ENCODE peak calls at places on chromosomes 13 and 19, in four cellular contexts. B is cardiac muscle cell, F is PC-9, K is heart right ventricle. C is an unnamed sample.

GRCh38 chr19:23328211-23328610 is 67.1 kb downstream of the ZNF91 start:
- DNase-seq in K (no peak), B (no peak), F (no peak), C (no peak)

GRCh38 chr19:48728882-48729645 is 9.5 kb upstream of the MAMSTR start:
- DNase-seq in F (no peak), K (no peak), B (no peak), C (no peak)

GRCh38 chr13:101841687-101842086 is 389.2 kb downstream of the ITGBL1 start:
- DNase-seq in B (no peak), K (no peak), F (no peak), C (no peak)

GRCh38 chr19:6740589-6741348 is 1.3 kb downstream of the TRIP10 start:
- DNase-seq in K (peak; percentile 73), F (peak; percentile 71), B (peak; percentile 58), C (no peak)

GRCh38 chr19:40687525-40688016 is 2.9 kb downstream of the NUMBL start:
- DNase-seq in K (peak; percentile 81), F (no peak), B (no peak), C (no peak)

GRCh38 chr19:40736661-40737060 is 13.6 kb downstream of the ACTMAP start:
- DNase-seq in B (no peak), F (no peak), K (no peak), C (no peak)

GRCh38 chr13:76886005-76886291 is 257 bp downstream of the KCTD12 start:
- DNase-seq in K (no peak), F (no peak), B (no peak), C (no peak)

GRCh38 chr19:56085571-56086275 is 35.4 kb downstream of the ZNF787 start:
- DNase-seq in F (no peak), K (no peak), B (no peak), C (no peak)

GRCh38 chr13:48600374-48601364 is 53.1 kb upstream of the CYSLTR2 start:
- DNase-seq in K (no peak), B (no peak), F (no peak), C (no peak)

GRCh38 chr13:46172531-46172991 is 9.4 kb downstream of the LCP1 start:
- DNase-seq in B (no peak), F (no peak), K (no peak), C (no peak)

GRCh38 chr13:57437587-57437986 is 194.0 kb upstream of the PCDH17 start:
- DNase-seq in B (no peak), F (no peak), K (no peak), C (no peak)

GRCh38 chr19:16247353-16248182 is 49.9 kb downstream of the AP1M1 start:
- DNase-seq in K (peak; percentile 93), F (peak; percentile 48), B (peak; percentile 92), C (peak; percentile 73)

GRCh38 chr19:21668072-21668471 is 99.3 kb downstream of the ZNF100 start:
- DNase-seq in F (no peak), B (no peak), K (no peak), C (no peak)

GRCh38 chr13:102699419-102699961 is 4.6 kb upstream of the METTL21C start:
- DNase-seq in B (no peak), F (no peak), K (no peak), C (no peak)

GRCh38 chr13:86810385-86810784 is 860.8 kb upstream of the SLITRK5 start:
- DNase-seq in K (no peak), B (no peak), F (no peak), C (no peak)

GRCh38 chr19:56301152-56301551 is 13.5 kb downstream of the ZSCAN5A start:
- DNase-seq in B (no peak), K (no peak), F (no peak), C (no peak)

GRCh38 chr19:57314146-57314545 is 6.1 kb upstream of the ZNF543 start:
- DNase-seq in K (no peak), F (no peak), B (no peak), C (no peak)

GRCh38 chr19:48560095-48560530 is 8.1 kb downstream of the SULT2B1 start:
- DNase-seq in K (no peak), B (no peak), F (no peak), C (no peak)

GRCh38 chr13:111165611-111166010 is 50.5 kb downstream of the ARHGEF7 start:
- DNase-seq in B (no peak), K (no peak), F (peak; percentile 19), C (no peak)

GRCh38 chr13:51681037-51681678 is 96.9 kb downstream of the WDFY2 start:
- DNase-seq in B (no peak), F (peak; percentile 80), K (no peak), C (no peak)

GRCh38 chr19:48445606-48446481 is at the start of gene GRWD1:
- DNase-seq in B (peak; percentile 97), K (peak; percentile 80), F (peak; percentile 95), C (peak; percentile 84)

GRCh38 chr19:31175564-31176348 is 173.5 kb downstream of the TSHZ3 start:
- DNase-seq in B (no peak), K (no peak), F (no peak), C (no peak)

GRCh38 chr19:38285567-38285966 is 18.5 kb upstream of the C19orf33 start:
- DNase-seq in B (no peak), F (no peak), K (no peak), C (no peak)

GRCh38 chr19:56350416-56351045 is 35.9 kb upstream of the ZSCAN5A start:
- DNase-seq in B (peak; percentile 56), K (no peak), F (no peak), C (no peak)

GRCh38 chr19:10642473-10642872 is 11.7 kb upstream of the ILF3 start:
- DNase-seq in B (no peak), F (no peak), K (no peak), C (peak; percentile 45)

GRCh38 chr13:84655677-84656076 is 773.4 kb upstream of the SLITRK1 start:
- DNase-seq in F (no peak), B (no peak), K (no peak), C (no peak)

GRCh38 chr13:34143637-34144036 is 325.7 kb downstream of the RFC3 start:
- DNase-seq in F (no peak), K (no peak), B (no peak), C (no peak)

GRCh38 chr13:81293594-81294164 is 952.8 kb upstream of the SPRY2 start:
- DNase-seq in B (no peak), F (no peak), K (no peak), C (no peak)

GRCh38 chr19:51407631-51408131 is 9.8 kb downstream of the SIGLEC10 start:
- DNase-seq in F (no peak), K (no peak), B (peak; percentile 45), C (peak; percentile 5)

GRCh38 chr19:33226550-33227241 is 1.0 kb upstream of the SLC7A10 start:
- DNase-seq in K (peak; percentile 16), B (no peak), F (no peak), C (no peak)

GRCh38 chr13:110627761-110628476 is 12.6 kb downstream of the NAXD start:
- DNase-seq in F (no peak), K (no peak), B (no peak), C (no peak)

GRCh38 chr13:101579291-101579802 is 126.9 kb downstream of the ITGBL1 start:
- DNase-seq in K (no peak), F (no peak), B (peak; percentile 18), C (no peak)

DNA sequence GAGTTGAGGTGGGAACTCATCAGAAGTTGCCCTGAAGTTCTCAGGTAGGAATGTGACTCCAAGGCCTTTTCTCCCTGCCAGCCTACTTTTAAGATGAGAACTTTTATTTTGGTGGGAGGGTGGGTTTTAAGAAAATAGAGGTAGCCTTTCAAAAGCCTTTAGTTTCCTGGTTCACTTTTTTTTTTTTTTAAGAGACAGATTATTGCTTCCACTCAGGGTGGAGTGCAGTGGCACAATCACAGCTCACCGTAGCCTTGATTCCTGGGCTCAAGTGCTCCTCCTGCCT is 3.0 kb downstream of the C19orf67 start:
- DNase-seq in B (no peak), K (no peak), F (no peak), C (no peak)
- H3K27ac ChIP-seq in B (no peak overlapping the region), K (peak overlapping the region; percentile 96), F (peak overlapping the region; percentile 71), C (no peak overlapping the region)

DNA sequence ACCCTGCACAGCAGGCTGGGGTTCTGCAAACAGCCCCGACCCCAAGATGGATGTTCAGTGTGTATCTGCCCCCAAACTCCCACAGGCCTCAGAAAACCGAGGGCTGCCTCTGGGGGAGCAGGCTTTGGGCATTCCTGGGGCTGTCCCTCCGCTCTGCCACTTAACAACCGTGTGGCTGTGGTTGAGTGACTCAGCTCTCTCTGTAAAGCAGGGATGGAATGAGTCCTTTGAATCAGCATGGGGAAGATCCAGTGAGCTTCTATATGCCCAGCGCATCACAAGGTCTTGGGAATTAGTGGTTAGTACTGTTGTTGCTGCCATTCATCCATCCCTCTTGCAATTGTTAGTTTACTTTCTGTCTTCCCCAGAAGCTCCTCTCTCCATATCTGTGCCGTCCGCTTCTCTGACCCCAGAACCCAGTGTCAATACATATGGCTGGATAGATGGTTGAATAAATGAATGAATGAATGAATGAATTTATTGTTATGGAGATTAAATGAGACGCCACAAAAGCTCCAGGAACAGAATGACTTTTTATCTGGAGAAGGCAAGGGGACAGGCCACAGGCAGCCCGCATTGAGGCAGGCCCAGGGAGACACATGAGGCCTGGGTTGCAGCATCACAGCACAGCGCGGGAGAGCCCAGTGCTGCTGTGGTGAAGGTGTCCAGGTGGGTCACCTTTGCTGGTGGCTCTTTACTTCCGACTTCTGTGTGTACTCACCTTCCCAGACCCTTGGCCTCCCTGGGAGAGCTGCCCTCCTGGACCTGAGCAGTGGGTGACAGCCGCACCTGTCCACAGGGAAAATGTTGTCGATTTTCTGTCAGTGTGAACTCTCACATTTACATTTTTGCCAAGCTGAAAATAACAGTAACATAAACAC is 89.3 kb downstream of the RGCC start:
- DNase-seq in B (no peak), F (no peak), K (no peak), C (no peak)
- H3K27ac ChIP-seq in B (no peak overlapping the region), F (no peak overlapping the region), K (no peak overlapping the region), C (peak overlapping the region; percentile 100)

GRCh38 chr13:25192052-25192451 is 20.0 kb upstream of the AMER2 start:
- DNase-seq in F (no peak), K (no peak), B (no peak), C (no peak)

GRCh38 chr13:25190256-25190655 is 18.2 kb upstream of the AMER2 start:
- DNase-seq in B (no peak), K (no peak), F (no peak), C (no peak)

GRCh38 chr13:25192489-25192888 is 20.4 kb upstream of the AMER2 start:
- DNase-seq in B (no peak), F (no peak), K (no peak), C (no peak)

GRCh38 chr13:25196971-25197370 is 24.9 kb upstream of the AMER2 start:
- DNase-seq in K (no peak), B (no peak), F (no peak), C (no peak)

GRCh38 chr13:25192936-25193335 is 20.8 kb upstream of the AMER2 start:
- DNase-seq in K (no peak), B (no peak), F (no peak), C (peak; percentile 78)
- H3K27ac ChIP-seq in K (no peak overlapping the region), B (no peak overlapping the region), F (no peak overlapping the region), C (peak overlapping the region; percentile 100)

GRCh38 chr13:113840541-113841354 is 23.1 kb downstream of the GAS6 start:
- DNase-seq in F (no peak), B (no peak), K (no peak), C (no peak)
- H3K27ac ChIP-seq in F (no peak overlapping the region), B (no peak overlapping the region), K (no peak overlapping the region), C (peak overlapping the region; percentile 64)

GRCh38 chr19:35370722-35371121 is at the start of gene GPR42:
- DNase-seq in K (no peak), F (no peak), B (no peak), C (no peak)
- H3K27ac ChIP-seq in K (no peak within 1 kb of the TSS), F (no peak within 1 kb of the TSS), B (no peak within 1 kb of the TSS), C (no peak within 1 kb of the TSS)

GRCh38 chr19:43672061-43672679 is 2.2 kb upstream of the PLAUR start:
- DNase-seq in F (no peak), B (no peak), K (no peak), C (no peak)
- H3K27ac ChIP-seq in F (peak overlapping the region; percentile 49), B (peak overlapping the region; percentile 35), K (peak overlapping the region; percentile 99), C (no peak overlapping the region)